ENCODE peak calls at places on chromosomes 3 and 15, in nine cellular contexts. G, J, M, D, A, F, O, K and Z are unnamed samples.

GRCh38 chr3:45191924-45192417 is 34.1 kb downstream of the TMEM158 start:
- DNase-seq in G (no peak), J (no peak), M (no peak), D (no peak), A (no peak), F (no peak), O (no peak), K (no peak), Z (no peak)

GRCh38 chr3:197171481-197172067 is 126.8 kb downstream of the DLG1 start:
- DNase-seq in G (no peak), J (no peak), M (peak; percentile 44), D (no peak), A (no peak), F (no peak), O (no peak), K (no peak), Z (no peak)

GRCh38 chr3:65714138-65714537 is 324.6 kb downstream of the MAGI1 start:
- DNase-seq in G (peak; percentile 16), J (no peak), M (no peak), D (no peak), A (no peak), F (no peak), O (no peak), K (no peak), Z (no peak)

GRCh38 chr15:100861511-100861991 is 18.1 kb upstream of the ALDH1A3 start:
- DNase-seq in G (no peak), J (no peak), M (no peak), D (no peak), A (no peak), F (no peak), O (no peak), K (no peak), Z (no peak)

GRCh38 chr15:43134157-43134637 is 811 bp downstream of the TMEM62 start:
- DNase-seq in G (no peak), J (no peak), M (no peak), D (no peak), A (no peak), F (no peak), O (no peak), K (no peak), Z (no peak)

GRCh38 chr3:114519415-114519814 is 225.6 kb downstream of the TIGIT start:
- DNase-seq in G (peak; percentile 54), J (peak; percentile 51), M (peak; percentile 38), D (peak; percentile 26), A (no peak), F (no peak), O (no peak), K (peak; percentile 29), Z (no peak)

GRCh38 chr15:72784233-72784876 is 797 bp upstream of the ADPGK start:
- DNase-seq in G (peak; percentile 87), J (peak; percentile 45), M (peak; percentile 78), D (peak; percentile 60), A (no peak), F (peak; percentile 63), O (no peak), K (peak; percentile 64), Z (no peak)

GRCh38 chr3:17065881-17066280 is 181.1 kb downstream of the PLCL2 start:
- DNase-seq in G (no peak), J (no peak), M (no peak), D (no peak), A (no peak), F (no peak), O (no peak), K (no peak), Z (no peak)

GRCh38 chr3:87503901-87504498 is 227.6 kb upstream of the POU1F1 start:
- DNase-seq in G (peak; percentile 86), J (peak; percentile 22), M (peak; percentile 73), D (peak; percentile 26), A (no peak), F (peak; percentile 57), O (no peak), K (peak; percentile 63), Z (no peak)

DNA sequence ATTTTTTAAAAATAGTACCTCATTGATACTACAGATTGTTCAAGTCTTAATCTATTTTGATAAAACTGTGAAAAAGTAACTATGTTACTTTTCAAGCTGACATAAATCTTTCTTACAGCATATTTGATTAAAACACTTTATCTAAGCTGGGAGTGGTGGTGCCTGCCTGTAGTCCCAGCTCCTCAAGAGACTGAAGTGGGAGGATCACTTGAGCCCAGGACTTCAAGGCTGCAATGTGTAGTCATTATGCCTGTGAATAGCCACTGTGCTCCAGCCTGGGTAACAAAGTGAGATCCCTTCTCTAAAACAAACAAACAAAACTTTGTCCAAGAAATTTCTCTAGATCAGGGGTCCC is 59.6 kb upstream of the NEDD4 start:
- DNase-seq in G (no peak), J (no peak), M (no peak), D (no peak), A (no peak), F (no peak), O (no peak), K (no peak), Z (no peak)
- TF ChIP-seq CTCF in G (no peak), J (no peak), M (peak; percentile 57), D (no peak), A (peak; percentile 0), F (peak; percentile 7), O (no peak), K (peak; percentile 13), Z (no peak)

DNA sequence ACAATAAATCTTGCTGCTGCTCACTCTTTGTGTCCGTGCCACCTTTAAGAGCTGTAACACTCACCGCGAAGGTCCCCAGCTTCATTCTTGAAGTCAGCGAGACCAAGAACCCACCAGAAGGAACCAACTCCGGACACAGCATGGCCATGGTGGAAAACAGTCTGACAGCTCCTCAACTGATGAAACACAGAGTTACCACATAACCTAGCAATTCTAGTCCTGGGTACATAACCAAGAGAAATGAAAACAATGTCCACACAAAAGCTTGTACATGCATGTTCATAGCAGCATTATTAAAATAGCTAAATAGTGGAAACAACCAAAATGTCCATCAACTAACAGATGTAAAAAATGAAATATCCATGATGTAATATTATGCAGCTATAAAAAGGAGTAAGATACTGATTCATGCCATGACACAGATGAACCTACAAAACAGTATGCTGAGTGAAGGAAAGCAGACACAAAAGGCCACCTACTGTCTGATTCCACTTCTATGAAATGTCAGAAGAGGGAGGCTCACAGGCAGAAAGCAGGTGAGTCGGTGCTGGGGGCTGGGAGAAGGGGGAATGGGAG is 36.8 kb downstream of the VGLL4 start:
- DNase-seq in G (no peak), J (no peak), M (no peak), D (no peak), A (no peak), F (no peak), O (no peak), K (no peak), Z (no peak)
- TF ChIP-seq CTCF in G (no peak), J (no peak), M (no peak), D (no peak), A (no peak), F (no peak), O (no peak), K (no peak), Z (no peak)

DNA sequence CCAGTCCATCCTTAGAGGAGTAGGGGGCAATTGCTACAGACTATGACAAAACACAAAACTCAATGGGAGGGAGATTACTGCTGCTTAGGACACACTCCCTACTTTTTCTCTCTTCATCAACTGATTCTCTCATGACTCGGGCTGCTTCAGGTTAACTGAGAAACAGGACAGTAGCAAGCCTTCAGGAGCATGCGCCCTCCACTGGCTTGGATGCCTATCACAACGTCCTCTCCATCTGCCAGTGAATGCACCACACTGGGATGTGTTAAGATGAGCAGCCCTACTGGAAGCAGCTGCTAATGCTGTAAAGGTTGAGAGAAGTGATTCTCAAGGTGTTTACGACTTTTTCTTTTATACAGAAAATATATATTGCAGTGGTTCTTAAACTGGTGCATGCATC is 542.3 kb downstream of the EDEM1 start:
- DNase-seq in G (peak; percentile 4), J (no peak), M (no peak), D (no peak), A (no peak), F (no peak), O (no peak), K (no peak), Z (no peak)
- TF ChIP-seq CTCF in G (no peak), J (no peak), M (no peak), D (no peak), A (no peak), F (no peak), O (no peak), K (no peak), Z (no peak)

GRCh38 chr15:51907136-51907862 is 64.3 kb downstream of the LEO1 start:
- DNase-seq in G (peak; percentile 69), J (no peak), M (peak; percentile 67), D (no peak), A (no peak), F (peak; percentile 97), O (no peak), K (peak; percentile 80), Z (no peak)
- TF ChIP-seq CTCF in G (peak; percentile 22), J (peak; percentile 37), M (peak; percentile 56), D (no peak), A (no peak), F (peak; percentile 60), O (peak; percentile 17), K (peak; percentile 30), Z (no peak)

DNA sequence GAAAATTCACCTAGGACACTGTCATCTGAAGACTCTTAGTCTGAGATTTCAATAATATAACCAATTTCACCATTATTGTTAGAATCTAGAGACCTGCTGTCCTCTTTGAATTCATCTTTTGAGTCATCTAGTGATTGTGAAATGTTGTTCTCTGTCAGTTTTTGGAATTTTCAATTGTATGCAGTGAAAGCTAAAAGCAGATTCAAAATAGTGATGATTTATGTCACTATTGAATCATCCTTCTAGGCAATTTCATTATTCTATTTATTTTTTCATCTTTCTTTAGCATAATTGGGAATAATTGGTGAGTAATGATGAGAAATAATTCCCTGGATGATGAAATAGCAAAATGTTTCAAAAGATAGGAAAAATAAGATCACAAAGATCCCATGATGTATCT is 101.7 kb upstream of the EIF1B start:
- DNase-seq in G (no peak), J (no peak), M (no peak), D (no peak), A (no peak), F (no peak), O (no peak), K (no peak), Z (no peak)
- TF ChIP-seq CTCF in G (no peak), J (no peak), M (no peak), D (no peak), A (no peak), F (no peak), O (no peak), K (no peak), Z (no peak)

GRCh38 chr15:52805351-52806283 is 15.5 kb upstream of the ONECUT1 start:
- DNase-seq in G (no peak), J (no peak), M (no peak), D (no peak), A (no peak), F (no peak), O (peak; percentile 73), K (no peak), Z (peak; percentile 69)
- TF ChIP-seq CTCF in G (no peak), J (no peak), M (peak; percentile 28), D (no peak), A (no peak), F (no peak), O (peak; percentile 8), K (no peak), Z (peak; percentile 57)